ENCODE peak calls at places on chromosomes 3 and 15, in four cellular contexts. One of them, this sample, is unnamed.

GRCh38 chr3:54874816-54875556 is 52.9 kb downstream of the LRTM1 start:
- DNase-seq in cardiac fibroblast: no peak
- DNase-seq in ascending aorta: no peak
- DNase-seq in endothelial cell of umbilical vein: no peak
- DNase-seq in this sample: no peak

GRCh38 chr3:149547954-149548728 is 73.6 kb downstream of the TM4SF4 start:
- DNase-seq in cardiac fibroblast: peak
- DNase-seq in ascending aorta: no peak
- DNase-seq in endothelial cell of umbilical vein: no peak
- DNase-seq in this sample: no peak

GRCh38 chr3:113436794-113437193 is 4.5 kb downstream of the CFAP44 start:
- DNase-seq in cardiac fibroblast: peak
- DNase-seq in ascending aorta: no peak
- DNase-seq in endothelial cell of umbilical vein: peak
- DNase-seq in this sample: no peak

GRCh38 chr3:114364806-114365205 is 71.0 kb downstream of the TIGIT start:
- DNase-seq in cardiac fibroblast: no peak
- DNase-seq in ascending aorta: no peak
- DNase-seq in endothelial cell of umbilical vein: no peak
- DNase-seq in this sample: no peak

GRCh38 chr15:67161881-67162280 is 92.6 kb downstream of the AAGAB start:
- DNase-seq in cardiac fibroblast: peak
- DNase-seq in ascending aorta: no peak
- DNase-seq in endothelial cell of umbilical vein: no peak
- DNase-seq in this sample: no peak

GRCh38 chr3:39428745-39429201 is 22.3 kb downstream of the RPSA start:
- DNase-seq in cardiac fibroblast: no peak
- DNase-seq in ascending aorta: no peak
- DNase-seq in endothelial cell of umbilical vein: peak
- DNase-seq in this sample: no peak

GRCh38 chr15:28895146-28895545 is 9.4 kb downstream of the APBA2 start:
- DNase-seq in cardiac fibroblast: no peak
- DNase-seq in ascending aorta: no peak
- DNase-seq in endothelial cell of umbilical vein: no peak
- DNase-seq in this sample: no peak

GRCh38 chr3:156657862-156658731 is 16.3 kb upstream of the TIPARP start:
- DNase-seq in cardiac fibroblast: no peak
- DNase-seq in ascending aorta: no peak
- DNase-seq in endothelial cell of umbilical vein: no peak
- DNase-seq in this sample: no peak

GRCh38 chr15:42955518-42955917 is 34.9 kb upstream of the TTBK2 start:
- DNase-seq in cardiac fibroblast: peak
- DNase-seq in ascending aorta: no peak
- DNase-seq in endothelial cell of umbilical vein: no peak
- DNase-seq in this sample: no peak

GRCh38 chr3:133280591-133280990 is 119.3 kb upstream of the BFSP2 start:
- DNase-seq in cardiac fibroblast: no peak
- DNase-seq in ascending aorta: no peak
- DNase-seq in endothelial cell of umbilical vein: no peak
- DNase-seq in this sample: no peak

GRCh38 chr3:174931969-174932368 is 72.8 kb downstream of the NAALADL2 start:
- DNase-seq in cardiac fibroblast: no peak
- DNase-seq in ascending aorta: no peak
- DNase-seq in endothelial cell of umbilical vein: no peak
- DNase-seq in this sample: no peak

GRCh38 chr15:58431221-58432149 is at the start of gene LIPC:
- DNase-seq in cardiac fibroblast: no peak
- DNase-seq in ascending aorta: no peak
- DNase-seq in endothelial cell of umbilical vein: no peak
- DNase-seq in this sample: no peak

GRCh38 chr15:51161491-51162260 is 67.0 kb upstream of the TNFAIP8L3 start:
- DNase-seq in cardiac fibroblast: no peak
- DNase-seq in ascending aorta: no peak
- DNase-seq in endothelial cell of umbilical vein: no peak
- DNase-seq in this sample: no peak

GRCh38 chr3:181880339-181880738 is 168.6 kb downstream of the SOX2 start:
- DNase-seq in cardiac fibroblast: no peak
- DNase-seq in ascending aorta: no peak
- DNase-seq in endothelial cell of umbilical vein: no peak
- DNase-seq in this sample: no peak

GRCh38 chr3:184486614-184487013 is 75.0 kb upstream of the EPHB3 start:
- DNase-seq in cardiac fibroblast: no peak
- DNase-seq in ascending aorta: no peak
- DNase-seq in endothelial cell of umbilical vein: no peak
- DNase-seq in this sample: no peak

GRCh38 chr15:101378879-101379278 is 83.8 kb upstream of the SNRPA1 start:
- DNase-seq in cardiac fibroblast: no peak
- DNase-seq in ascending aorta: no peak
- DNase-seq in endothelial cell of umbilical vein: no peak
- DNase-seq in this sample: no peak

GRCh38 chr3:153028336-153028735 is 133.7 kb upstream of the RAP2B start:
- DNase-seq in cardiac fibroblast: peak
- DNase-seq in ascending aorta: no peak
- DNase-seq in endothelial cell of umbilical vein: peak
- DNase-seq in this sample: no peak

GRCh38 chr3:147305533-147306241 is 100.7 kb downstream of the ZIC4 start:
- DNase-seq in cardiac fibroblast: peak
- DNase-seq in ascending aorta: no peak
- DNase-seq in endothelial cell of umbilical vein: no peak
- DNase-seq in this sample: no peak

GRCh38 chr3:123774474-123774873 is 109.7 kb downstream of the MYLK start:
- DNase-seq in cardiac fibroblast: no peak
- DNase-seq in ascending aorta: no peak
- DNase-seq in endothelial cell of umbilical vein: no peak
- DNase-seq in this sample: no peak

GRCh38 chr15:56759450-56759845 is 26.1 kb upstream of the ZNF280D start:
- DNase-seq in cardiac fibroblast: peak
- DNase-seq in ascending aorta: peak
- DNase-seq in endothelial cell of umbilical vein: no peak
- DNase-seq in this sample: no peak

GRCh38 chr3:185549651-185550111 is 2.7 kb downstream of the LIPH start:
- DNase-seq in cardiac fibroblast: peak
- DNase-seq in ascending aorta: no peak
- DNase-seq in endothelial cell of umbilical vein: no peak
- DNase-seq in this sample: no peak

GRCh38 chr3:186209810-186210752 is 101.2 kb upstream of the ETV5 start:
- DNase-seq in cardiac fibroblast: peak
- DNase-seq in ascending aorta: no peak
- DNase-seq in endothelial cell of umbilical vein: no peak
- DNase-seq in this sample: no peak

GRCh38 chr3:138089091-138089490 is 26.3 kb downstream of the DZIP1L start:
- DNase-seq in cardiac fibroblast: peak
- DNase-seq in ascending aorta: no peak
- DNase-seq in endothelial cell of umbilical vein: no peak
- DNase-seq in this sample: no peak

GRCh38 chr3:51591231-51591630 is 52.7 kb downstream of the RAD54L2 start:
- DNase-seq in cardiac fibroblast: no peak
- DNase-seq in ascending aorta: no peak
- DNase-seq in endothelial cell of umbilical vein: no peak
- DNase-seq in this sample: no peak

GRCh38 chr3:117628896-117629295 is 919.3 kb downstream of the TUSC7 start:
- DNase-seq in cardiac fibroblast: peak
- DNase-seq in ascending aorta: no peak
- DNase-seq in endothelial cell of umbilical vein: peak
- DNase-seq in this sample: no peak

GRCh38 chr3:155382396-155383042 is 89.0 kb upstream of the STRIT1 start:
- DNase-seq in cardiac fibroblast: peak
- DNase-seq in ascending aorta: no peak
- DNase-seq in endothelial cell of umbilical vein: peak
- DNase-seq in this sample: no peak

GRCh38 chr3:45275006-45275704 is 49.1 kb upstream of the TMEM158 start:
- DNase-seq in cardiac fibroblast: no peak
- DNase-seq in ascending aorta: no peak
- DNase-seq in endothelial cell of umbilical vein: no peak
- DNase-seq in this sample: no peak

GRCh38 chr3:181623924-181624694 is 87.6 kb upstream of the SOX2 start:
- DNase-seq in cardiac fibroblast: peak
- DNase-seq in ascending aorta: no peak
- DNase-seq in endothelial cell of umbilical vein: peak
- DNase-seq in this sample: no peak

GRCh38 chr3:143973352-143974021 is 1.9 kb downstream of the DIPK2A start:
- DNase-seq in cardiac fibroblast: peak
- DNase-seq in ascending aorta: no peak
- DNase-seq in endothelial cell of umbilical vein: peak
- DNase-seq in this sample: no peak

GRCh38 chr3:15610083-15610482 is 8.5 kb downstream of the BTD start:
- DNase-seq in cardiac fibroblast: peak
- DNase-seq in ascending aorta: no peak
- DNase-seq in endothelial cell of umbilical vein: no peak
- DNase-seq in this sample: no peak

DNA sequence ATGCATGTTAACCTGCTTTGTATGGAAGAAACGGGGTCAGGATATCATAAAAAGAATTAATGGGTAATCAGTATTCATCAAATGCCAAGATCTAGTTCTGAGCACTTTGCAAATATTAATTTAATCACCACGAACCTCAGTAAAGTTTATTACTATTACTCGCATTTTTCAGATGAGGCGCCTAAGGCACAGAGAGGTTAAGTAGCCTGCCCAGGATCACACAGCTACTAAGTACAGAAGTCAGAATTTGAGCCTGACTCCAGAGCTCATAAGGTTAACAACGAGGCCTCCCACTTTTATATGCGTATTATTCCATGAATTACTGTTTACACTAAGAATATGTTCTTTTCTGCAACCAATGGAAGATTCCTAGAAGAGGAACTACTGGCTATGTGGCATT is 109.6 kb upstream of the KLF13 start:
- DNase-seq in cardiac fibroblast: no peak
- DNase-seq in ascending aorta: no peak
- DNase-seq in endothelial cell of umbilical vein: no peak
- DNase-seq in this sample: no peak
- H3K4me3 ChIP-seq in cardiac fibroblast: no peak
- H3K4me3 ChIP-seq in ascending aorta: no peak
- H3K4me3 ChIP-seq in endothelial cell of umbilical vein: no peak
- H3K4me3 ChIP-seq in this sample: no peak

DNA sequence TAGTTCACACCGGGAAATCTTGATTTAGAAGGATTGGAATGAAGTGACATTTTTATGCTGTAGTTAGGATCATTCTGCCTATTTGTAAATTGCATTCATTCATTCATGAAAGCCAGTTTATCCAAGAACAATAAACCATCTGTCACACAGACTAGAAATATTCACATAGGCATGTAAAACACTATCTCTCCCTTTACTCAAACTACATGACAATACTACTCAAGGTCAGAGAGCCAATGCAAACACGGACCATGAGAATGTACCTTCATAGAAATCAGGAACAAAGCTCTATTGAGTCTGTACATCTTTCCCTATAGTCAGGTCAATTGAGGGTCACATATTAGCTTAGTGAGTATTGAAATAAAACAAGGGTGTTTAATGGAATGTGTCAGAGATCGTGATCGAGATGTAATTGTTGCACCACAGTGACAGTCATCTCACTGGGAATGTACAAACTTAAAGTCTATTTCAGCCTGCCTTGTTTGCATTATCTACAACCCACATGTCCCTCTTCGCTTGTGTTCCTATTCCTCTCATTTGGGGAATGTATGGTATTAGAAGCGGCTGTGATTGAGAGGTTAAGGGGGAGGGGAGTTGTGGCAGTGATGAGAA is 113.7 kb upstream of the TGFBR2 start:
- DNase-seq in cardiac fibroblast: peak
- DNase-seq in ascending aorta: no peak
- DNase-seq in endothelial cell of umbilical vein: no peak
- DNase-seq in this sample: no peak
- H3K4me3 ChIP-seq in cardiac fibroblast: no peak
- H3K4me3 ChIP-seq in ascending aorta: no peak
- H3K4me3 ChIP-seq in endothelial cell of umbilical vein: no peak
- H3K4me3 ChIP-seq in this sample: no peak

DNA sequence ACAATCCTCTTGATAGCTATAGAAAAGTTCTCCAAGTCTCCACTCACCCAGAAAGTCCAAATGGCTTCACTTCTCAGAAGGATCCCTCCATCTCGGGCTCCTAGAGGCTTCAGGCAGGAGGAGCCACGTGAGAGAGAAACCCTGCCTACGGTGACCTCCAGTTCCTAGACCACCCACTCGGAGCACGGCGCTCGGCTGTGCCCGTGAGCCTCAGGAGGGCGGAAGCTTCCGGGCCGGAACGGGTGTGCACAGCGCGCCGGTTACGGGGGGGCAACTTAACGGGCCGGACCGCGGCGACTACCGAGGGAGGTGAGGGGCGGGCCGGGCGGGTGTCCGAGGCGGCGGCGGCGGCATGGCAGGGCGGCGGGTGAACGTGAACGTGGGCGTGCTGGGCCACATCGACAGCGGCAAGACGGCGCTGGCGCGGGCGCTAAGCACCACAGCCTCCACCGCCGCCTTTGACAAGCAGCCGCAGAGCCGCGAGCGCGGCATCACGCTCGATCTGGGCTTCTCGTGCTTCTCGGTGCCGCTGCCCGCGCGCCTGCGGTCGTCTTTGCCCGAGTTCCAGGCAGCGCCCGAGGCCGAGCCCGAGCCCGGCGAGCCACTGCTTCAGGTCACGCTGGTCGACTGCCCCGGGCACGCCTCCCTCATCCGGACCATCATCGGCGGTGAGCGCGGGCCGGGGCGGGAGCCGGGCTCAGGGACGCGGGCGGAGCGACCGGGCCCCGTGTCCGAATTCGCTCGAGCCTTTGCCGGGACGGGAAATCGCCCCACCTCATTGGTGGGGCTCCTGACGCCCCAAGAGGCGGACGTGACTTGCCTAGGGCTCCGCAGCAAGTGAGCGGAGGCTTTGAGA is at the start of gene EEFSEC:
- DNase-seq in cardiac fibroblast: peak
- DNase-seq in ascending aorta: peak
- DNase-seq in endothelial cell of umbilical vein: peak
- DNase-seq in this sample: peak
- H3K4me3 ChIP-seq in cardiac fibroblast: peak
- H3K4me3 ChIP-seq in ascending aorta: peak
- H3K4me3 ChIP-seq in endothelial cell of umbilical vein: peak
- H3K4me3 ChIP-seq in this sample: peak

GRCh38 chr15:40277472-40277871 is 5.4 kb downstream of the ANKRD63 start:
- DNase-seq in cardiac fibroblast: no peak
- DNase-seq in ascending aorta: no peak
- DNase-seq in endothelial cell of umbilical vein: no peak
- DNase-seq in this sample: no peak

GRCh38 chr15:40278026-40278425 is 4.8 kb downstream of the ANKRD63 start:
- DNase-seq in cardiac fibroblast: no peak
- DNase-seq in ascending aorta: no peak
- DNase-seq in endothelial cell of umbilical vein: no peak
- DNase-seq in this sample: no peak

GRCh38 chr15:40281057-40281850 is 1.6 kb downstream of the ANKRD63 start:
- DNase-seq in cardiac fibroblast: no peak
- DNase-seq in ascending aorta: no peak
- DNase-seq in endothelial cell of umbilical vein: no peak
- DNase-seq in this sample: no peak

GRCh38 chr15:40280260-40281056 is 2.4 kb downstream of the ANKRD63 start:
- DNase-seq in cardiac fibroblast: no peak
- DNase-seq in ascending aorta: no peak
- DNase-seq in endothelial cell of umbilical vein: no peak
- DNase-seq in this sample: no peak

GRCh38 chr15:40279437-40280141 is 3.3 kb downstream of the ANKRD63 start:
- DNase-seq in cardiac fibroblast: peak
- DNase-seq in ascending aorta: no peak
- DNase-seq in endothelial cell of umbilical vein: peak
- DNase-seq in this sample: no peak
- H3K4me3 ChIP-seq in cardiac fibroblast: no peak
- H3K4me3 ChIP-seq in ascending aorta: peak
- H3K4me3 ChIP-seq in endothelial cell of umbilical vein: no peak
- H3K4me3 ChIP-seq in this sample: no peak

GRCh38 chr3:72769758-72770540 is 78.3 kb downstream of the SHQ1 start:
- DNase-seq in cardiac fibroblast: no peak
- DNase-seq in ascending aorta: no peak
- DNase-seq in endothelial cell of umbilical vein: no peak
- DNase-seq in this sample: no peak
- H3K4me3 ChIP-seq in cardiac fibroblast: no peak
- H3K4me3 ChIP-seq in ascending aorta: no peak
- H3K4me3 ChIP-seq in endothelial cell of umbilical vein: no peak
- H3K4me3 ChIP-seq in this sample: no peak